ENCODE peak calls at places on chromosomes 6 and 20, in eight cellular contexts. U is cardiac muscle cell, W is EL, Q is retina, G is NCI-H1105, N is EH, J is globus pallidus, F is RKO. B is an unnamed sample.

GRCh38 chr20:19682249-19682648 is 75.8 kb upstream of the RIN2 start:
- DNase-seq in G (no peak), U (no peak), J (no peak), F (no peak), Q (no peak), N (no peak), W (no peak), B (no peak)

GRCh38 chr6:24245275-24245674 is 112.6 kb downstream of the DCDC2 start:
- DNase-seq in J (no peak), W (no peak), N (no peak), U (no peak), Q (no peak), F (no peak), G (no peak), B (no peak)

GRCh38 chr20:59636791-59637370 is 32.5 kb downstream of the PHACTR3 start:
- DNase-seq in W (no peak), G (no peak), N (no peak), J (no peak), Q (no peak), F (no peak), U (no peak), B (no peak)

GRCh38 chr6:116561377-116562018 is 7.9 kb downstream of the CALHM4 start:
- DNase-seq in W (peak), U (peak), F (peak), Q (peak), N (peak), J (peak), G (peak), B (no peak)

GRCh38 chr6:169996652-169997051 is 245.2 kb downstream of the ERMARD start:
- DNase-seq in F (no peak), G (no peak), N (no peak), Q (no peak), J (no peak), W (no peak), U (no peak), B (no peak)

GRCh38 chr6:85049282-85049681 is 284.9 kb upstream of the TBX18 start:
- DNase-seq in F (no peak), Q (no peak), U (no peak), N (no peak), G (no peak), J (no peak), W (no peak), B (no peak)

GRCh38 chr6:74805841-74806696 is 399.8 kb downstream of the COL12A1 start:
- DNase-seq in J (no peak), Q (no peak), N (no peak), W (no peak), G (no peak), F (no peak), U (no peak), B (no peak)

GRCh38 chr6:127069659-127070279 is 48.7 kb upstream of the RSPO3 start:
- DNase-seq in Q (no peak), G (peak), N (peak), J (no peak), W (peak), F (peak), U (peak), B (no peak)

GRCh38 chr20:15848126-15848525 is 725.1 kb downstream of the KIF16B start:
- DNase-seq in N (no peak), Q (no peak), W (no peak), J (no peak), F (no peak), G (no peak), U (no peak), B (no peak)

GRCh38 chr20:58707770-58708169 is 15.2 kb downstream of the NPEPL1 start:
- DNase-seq in N (no peak), J (no peak), U (no peak), W (no peak), F (no peak), Q (no peak), G (no peak), B (no peak)